ENCODE peak calls at places on chromosome 19, in ten cellular contexts. J is kidney tubule cell; Q is DMS79 treated with DMSO at 0.1 percent for 48 hours; F is WTC11; V is NCI-H2081; N is Right ventricle myocardium superior; K is SK-N-MC; X is activated naive CD4-positive, alpha-beta T cell treated with anti-CD3 and anti-CD28 coated beads, Interleukin-2, amount 50 U/mL, for 16 hours; T is CD8-positive, alpha-beta T cell; M is effector CD8-positive, alpha-beta T cell. P is an unnamed sample.

GRCh38 chr19:18173572-18174294 is at the start of gene IFI30:
- DNase-seq in J (peak), Q (peak), F (peak), V (peak), N (peak), K (no peak), X (peak), T (peak), M (peak), P (peak)

GRCh38 chr19:10238172-10238783 is 7.1 kb upstream of the S1PR2 start:
- DNase-seq in J (no peak), Q (peak), F (no peak), V (peak), N (peak), K (no peak), X (no peak), T (no peak), M (no peak), P (no peak)

GRCh38 chr19:30204721-30205120 is 167.5 kb upstream of the ZNF536 start:
- DNase-seq in J (no peak), Q (no peak), F (no peak), V (no peak), N (no peak), K (no peak), X (no peak), T (no peak), M (no peak), P (no peak)

GRCh38 chr19:750640-751423 is at the start of gene MISP:
- DNase-seq in J (peak), Q (peak), F (no peak), V (peak), N (no peak), K (no peak), X (no peak), T (no peak), M (no peak), P (no peak)

GRCh38 chr19:46674416-46675178 is 13.6 kb upstream of the DACT3 start:
- DNase-seq in J (peak), Q (no peak), F (peak), V (peak), N (no peak), K (no peak), X (no peak), T (no peak), M (no peak), P (no peak)

GRCh38 chr19:33414667-33415605 is 41.4 kb downstream of the CEBPG start:
- DNase-seq in J (no peak), Q (no peak), F (no peak), V (no peak), N (peak), K (no peak), X (no peak), T (no peak), M (no peak), P (no peak)

GRCh38 chr19:30159636-30160035 is 212.5 kb upstream of the ZNF536 start:
- DNase-seq in J (no peak), Q (no peak), F (no peak), V (no peak), N (no peak), K (no peak), X (no peak), T (no peak), M (no peak), P (no peak)

GRCh38 chr19:42051166-42052115 is 18.6 kb downstream of the GRIK5 start:
- DNase-seq in J (peak), Q (peak), F (no peak), V (no peak), N (peak), K (no peak), X (no peak), T (no peak), M (no peak), P (no peak)

GRCh38 chr19:54281008-54281728 is at the start of gene LILRB2:
- DNase-seq in J (no peak), Q (no peak), F (no peak), V (no peak), N (no peak), K (no peak), X (no peak), T (no peak), M (no peak), P (no peak)

GRCh38 chr19:5354403-5354802 is 13.8 kb upstream of the PTPRS start:
- DNase-seq in J (no peak), Q (no peak), F (peak), V (no peak), N (no peak), K (no peak), X (no peak), T (no peak), M (no peak), P (no peak)

GRCh38 chr19:45276284-45276687 is 25.2 kb downstream of the MARK4 start:
- DNase-seq in J (no peak), Q (peak), F (no peak), V (peak), N (no peak), K (peak), X (no peak), T (no peak), M (no peak), P (peak)

GRCh38 chr19:47673426-47673825 is 39.8 kb upstream of the EHD2 start:
- DNase-seq in J (no peak), Q (no peak), F (no peak), V (no peak), N (no peak), K (no peak), X (no peak), T (no peak), M (no peak), P (no peak)

GRCh38 chr19:33781996-33782395 is 14.7 kb upstream of the KCTD15 start:
- DNase-seq in J (no peak), Q (no peak), F (no peak), V (no peak), N (no peak), K (no peak), X (no peak), T (no peak), M (no peak), P (no peak)

GRCh38 chr19:11345122-11345752 is 831 bp downstream of the TMEM205 start:
- DNase-seq in J (no peak), Q (peak), F (no peak), V (no peak), N (no peak), K (no peak), X (no peak), T (no peak), M (no peak), P (no peak)

GRCh38 chr19:33143897-33144405 is 12.0 kb downstream of the WDR88 start:
- DNase-seq in J (peak), Q (peak), F (peak), V (peak), N (peak), K (no peak), X (peak), T (peak), M (peak), P (peak)

GRCh38 chr19:681029-681626 is 4.9 kb downstream of the FSTL3 start:
- DNase-seq in J (no peak), Q (no peak), F (peak), V (no peak), N (peak), K (no peak), X (peak), T (no peak), M (no peak), P (no peak)

GRCh38 chr19:9086761-9087160 is at the start of gene OR1M1:
- DNase-seq in J (no peak), Q (no peak), F (no peak), V (no peak), N (no peak), K (no peak), X (no peak), T (no peak), M (no peak), P (no peak)

GRCh38 chr19:35120492-35120891 is 4.9 kb downstream of the FXYD3 start:
- DNase-seq in J (no peak), Q (no peak), F (no peak), V (peak), N (no peak), K (no peak), X (no peak), T (no peak), M (no peak), P (no peak)

GRCh38 chr19:49064768-49065611 is at the start of gene NTF4:
- DNase-seq in J (peak), Q (no peak), F (peak), V (no peak), N (peak), K (no peak), X (no peak), T (no peak), M (no peak), P (no peak)

GRCh38 chr19:6696239-6696820 is 24.1 kb downstream of the C3 start:
- DNase-seq in J (no peak), Q (no peak), F (no peak), V (no peak), N (no peak), K (no peak), X (no peak), T (no peak), M (no peak), P (no peak)

GRCh38 chr19:12695090-12695489 is 1.3 kb downstream of the FBXW9 start:
- DNase-seq in J (peak), Q (no peak), F (no peak), V (no peak), N (no peak), K (no peak), X (no peak), T (no peak), M (no peak), P (no peak)

GRCh38 chr19:46875234-46875633 is 14.4 kb downstream of the ARHGAP35 start:
- DNase-seq in J (no peak), Q (no peak), F (no peak), V (no peak), N (no peak), K (no peak), X (no peak), T (no peak), M (no peak), P (no peak)

GRCh38 chr19:36084231-36085009 is 26.5 kb upstream of the OVOL3 start:
- DNase-seq in J (no peak), Q (no peak), F (no peak), V (no peak), N (no peak), K (no peak), X (no peak), T (no peak), M (no peak), P (no peak)

GRCh38 chr19:32172761-32173160 is 172.6 kb upstream of the ZNF507 start:
- DNase-seq in J (no peak), Q (no peak), F (no peak), V (no peak), N (no peak), K (no peak), X (no peak), T (no peak), M (no peak), P (no peak)

GRCh38 chr19:44723952-44724319 is 24.6 kb upstream of the BCL3 start:
- DNase-seq in J (peak), Q (peak), F (peak), V (peak), N (peak), K (no peak), X (peak), T (peak), M (peak), P (peak)

GRCh38 chr19:51398096-51398704 is 7.8 kb upstream of the C19orf84 start:
- DNase-seq in J (peak), Q (peak), F (no peak), V (no peak), N (no peak), K (no peak), X (no peak), T (no peak), M (no peak), P (no peak)

GRCh38 chr19:13356686-13357280 is 149.5 kb downstream of the CACNA1A start:
- DNase-seq in J (no peak), Q (no peak), F (no peak), V (no peak), N (no peak), K (no peak), X (no peak), T (no peak), M (no peak), P (no peak)

GRCh38 chr19:17488593-17489391 is 18.5 kb downstream of the SLC27A1 start:
- DNase-seq in J (peak), Q (no peak), F (peak), V (peak), N (peak), K (no peak), X (peak), T (peak), M (peak), P (no peak)

GRCh38 chr19:44032001-44032610 is 6.9 kb downstream of the ZNF222 start:
- DNase-seq in J (no peak), Q (no peak), F (no peak), V (no peak), N (no peak), K (no peak), X (no peak), T (no peak), M (no peak), P (no peak)

GRCh38 chr19:46109876-46110275 is 14.6 kb downstream of the IGFL3 start:
- DNase-seq in J (no peak), Q (no peak), F (no peak), V (no peak), N (no peak), K (no peak), X (no peak), T (no peak), M (no peak), P (no peak)

GRCh38 chr19:899363-900301 is 6.3 kb downstream of the RNU6-9 start:
- DNase-seq in J (no peak), Q (no peak), F (no peak), V (no peak), N (no peak), K (no peak), X (no peak), T (no peak), M (no peak), P (no peak)

GRCh38 chr19:19591133-19591825 is 27.2 kb downstream of the PBX4 start:
- DNase-seq in J (peak), Q (no peak), F (peak), V (peak), N (no peak), K (peak), X (peak), T (peak), M (no peak), P (no peak)

P was measured in retina.